ENCODE peak calls at places on chromosomes 2 and 18, in six cellular contexts. P is dorsolateral prefrontal cortex; X is CD4-positive, alpha-beta memory T cell; U is fibroblast of lung; S is RWPE1; Q is heart left ventricle. N is an unnamed sample.

GRCh38 chr2:191927319-191927867 is 80.5 kb upstream of the CAVIN2 start:
- DNase-seq in P (no peak), X (no peak), U (peak), S (peak), Q (peak), N (no peak)

GRCh38 chr2:147482590-147483292 is 362.1 kb upstream of the ACVR2A start:
- DNase-seq in P (no peak), X (no peak), U (no peak), S (no peak), Q (no peak), N (no peak)

GRCh38 chr2:157758586-157758985 is 117.5 kb downstream of the ACVR1 start:
- DNase-seq in P (no peak), X (no peak), U (no peak), S (no peak), Q (no peak), N (no peak)

GRCh38 chr2:88738271-88738670 is 46.8 kb downstream of the RPIA start:
- DNase-seq in P (no peak), X (no peak), U (peak), S (no peak), Q (no peak), N (no peak)

GRCh38 chr2:175366814-175367213 is 185.3 kb upstream of the ATP5MC3 start:
- DNase-seq in P (no peak), X (peak), U (peak), S (peak), Q (peak), N (peak)

GRCh38 chr2:240458044-240458899 is 22.8 kb downstream of the GPC1 start:
- DNase-seq in P (no peak), X (no peak), U (no peak), S (no peak), Q (no peak), N (no peak)

GRCh38 chr18:136433-136832 is 21.9 kb upstream of the USP14 start:
- DNase-seq in P (no peak), X (peak), U (no peak), S (peak), Q (no peak), N (no peak)

GRCh38 chr2:70087703-70088507 is 628 bp downstream of the PCBP1 start:
- DNase-seq in P (peak), X (no peak), U (peak), S (no peak), Q (peak), N (peak)

GRCh38 chr2:150126143-150126725 is 361.2 kb downstream of the RND3 start:
- DNase-seq in P (no peak), X (no peak), U (no peak), S (peak), Q (no peak), N (no peak)

GRCh38 chr2:37005118-37005868 is 39.0 kb upstream of the STRN start:
- DNase-seq in P (no peak), X (peak), U (peak), S (no peak), Q (no peak), N (no peak)

GRCh38 chr2:186423481-186423880 is 62.6 kb upstream of the ZC3H15 start:
- DNase-seq in P (no peak), X (no peak), U (no peak), S (no peak), Q (no peak), N (no peak)

GRCh38 chr2:65566617-65567016 is 134.2 kb upstream of the SPRED2 start:
- DNase-seq in P (no peak), X (no peak), U (no peak), S (peak), Q (no peak), N (no peak)

GRCh38 chr2:147469471-147469870 is 375.4 kb upstream of the ACVR2A start:
- DNase-seq in P (no peak), X (no peak), U (no peak), S (no peak), Q (no peak), N (no peak)

GRCh38 chr2:235300368-235301201 is 193.3 kb upstream of the AGAP1 start:
- DNase-seq in P (no peak), X (no peak), U (peak), S (no peak), Q (no peak), N (no peak)

GRCh38 chr18:23521907-23522306 is 18.6 kb downstream of the RMC1 start:
- DNase-seq in P (no peak), X (no peak), U (no peak), S (no peak), Q (no peak), N (no peak)

GRCh38 chr2:9773905-9774239 is 69.4 kb upstream of the TAF1B start:
- DNase-seq in P (no peak), X (no peak), U (no peak), S (no peak), Q (no peak), N (no peak)

GRCh38 chr2:19617251-19617650 is 258.8 kb upstream of the OSR1 start:
- DNase-seq in P (no peak), X (no peak), U (peak), S (no peak), Q (no peak), N (no peak)

GRCh38 chr2:85539361-85540130 is 578 bp downstream of the MAT2A start:
- DNase-seq in P (peak), X (peak), U (peak), S (no peak), Q (peak), N (peak)

GRCh38 chr2:85542777-85543176 is 3.8 kb downstream of the MAT2A start:
- DNase-seq in P (no peak), X (no peak), U (no peak), S (no peak), Q (no peak), N (no peak)

GRCh38 chr2:85541753-85542457 is 2.9 kb downstream of the MAT2A start:
- DNase-seq in P (no peak), X (no peak), U (peak), S (no peak), Q (no peak), N (no peak)

GRCh38 chr2:85540131-85540587 is 1.2 kb downstream of the MAT2A start:
- DNase-seq in P (no peak), X (no peak), U (peak), S (no peak), Q (no peak), N (no peak)

GRCh38 chr2:85541262-85541661 is 2.3 kb downstream of the MAT2A start:
- DNase-seq in P (no peak), X (no peak), U (no peak), S (no peak), Q (no peak), N (no peak)
- H3K27ac ChIP-seq in P (peak), X (no peak), U (no peak), S (no peak), Q (no peak), N (no peak)

DNA sequence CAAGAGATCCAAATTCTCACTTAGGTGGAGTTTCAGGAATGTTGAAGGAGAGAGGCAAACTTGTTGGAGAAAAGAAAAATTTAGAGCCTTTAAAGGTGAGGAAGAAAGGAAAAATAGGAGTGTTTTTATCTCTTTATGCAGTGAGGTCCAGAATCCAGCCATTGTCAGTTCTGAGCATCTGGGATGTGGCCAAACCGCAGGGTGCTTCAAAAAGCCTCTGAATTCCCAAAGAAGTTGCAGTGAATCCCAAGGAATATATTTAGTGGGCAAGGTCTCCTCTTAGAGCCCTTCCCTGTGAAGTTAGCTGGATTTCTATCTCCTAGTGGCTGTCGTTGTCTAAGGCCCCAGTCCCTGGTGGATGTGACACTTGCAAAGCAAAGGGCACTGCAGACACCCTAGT is 51.2 kb downstream of the MTCL1 start:
- DNase-seq in P (no peak), X (no peak), U (no peak), S (no peak), Q (no peak), N (no peak)
- H3K27ac ChIP-seq in P (no peak), X (no peak), U (no peak), S (no peak), Q (no peak), N (no peak)

DNA sequence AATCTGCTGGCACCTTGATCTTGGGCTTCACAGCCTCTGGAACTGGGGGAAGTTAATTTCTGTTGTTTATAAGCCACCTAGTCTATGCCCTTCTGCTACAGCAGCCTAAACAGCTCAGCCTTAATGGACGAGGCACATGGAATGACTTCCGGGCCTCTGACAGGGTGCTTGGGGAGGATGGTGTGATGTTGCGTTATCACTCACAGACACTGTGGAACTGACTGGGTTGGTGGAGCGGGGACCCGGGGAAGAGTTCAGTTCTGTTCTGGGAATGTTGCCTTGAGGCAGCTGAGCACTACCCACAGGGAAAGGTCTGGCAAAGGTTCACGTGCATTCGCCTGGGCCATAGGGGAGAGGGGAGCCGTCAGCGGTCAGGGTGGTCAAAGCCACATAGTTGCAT is 36.1 kb downstream of the LRRFIP1 start:
- DNase-seq in P (no peak), X (no peak), U (peak), S (no peak), Q (no peak), N (no peak)
- H3K27ac ChIP-seq in P (no peak), X (no peak), U (peak), S (peak), Q (no peak), N (no peak)

DNA sequence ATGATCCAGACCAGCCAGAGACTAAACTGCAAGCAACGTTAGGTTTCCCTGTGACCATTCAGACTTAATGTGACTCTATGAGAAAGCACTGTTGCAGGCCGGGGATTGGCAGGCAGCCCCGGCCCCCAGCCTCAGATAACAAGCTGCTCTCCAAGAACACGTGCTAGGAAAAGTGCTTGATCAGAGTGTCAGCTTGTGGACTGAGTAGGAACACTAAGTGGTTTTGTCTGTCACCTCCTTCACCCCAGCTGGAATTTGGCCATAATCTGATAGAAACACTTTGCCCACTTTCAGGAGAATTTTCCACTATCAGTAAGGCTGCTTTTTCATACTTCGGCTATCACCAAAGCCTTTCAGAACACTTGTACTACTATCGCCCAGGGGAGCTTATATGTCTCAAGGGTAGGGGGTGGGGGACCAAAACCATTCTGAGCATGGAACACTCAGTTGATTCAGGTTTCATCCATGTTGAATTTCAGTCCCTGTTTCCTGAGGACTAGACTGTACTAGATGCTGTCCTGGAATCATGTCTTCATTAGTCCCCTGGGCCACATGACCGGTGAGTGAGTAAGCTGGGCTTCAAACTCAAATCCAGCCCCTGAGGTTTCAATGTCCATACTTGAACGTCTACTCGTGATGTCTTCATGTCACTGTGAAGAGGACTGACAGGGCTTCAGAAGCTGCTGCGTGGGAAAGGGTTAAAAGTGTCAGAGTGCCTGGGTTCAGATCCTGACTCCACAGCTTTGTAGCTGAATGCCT is 101.0 kb downstream of the CDK15 start:
- DNase-seq in P (no peak), X (no peak), U (no peak), S (no peak), Q (no peak), N (no peak)
- H3K27ac ChIP-seq in P (no peak), X (no peak), U (no peak), S (no peak), Q (no peak), N (no peak)